ENCODE peak calls at places on chromosomes 2 and 18, in five cellular contexts. Z is brain microvascular endothelial cell, G is fibroblast of lung, X is cardiac muscle cell, N is heart right ventricle. H is an unnamed sample.

GRCh38 chr2:160590664-160591063 is 97.1 kb upstream of the RBMS1 start:
- DNase-seq in Z (no peak), G (no peak), X (no peak), N (no peak), H (no peak)

GRCh38 chr18:49321800-49322461 is 138.5 kb downstream of the DYM start:
- DNase-seq in Z (no peak), G (peak; percentile 75), X (no peak), N (no peak), H (no peak)

GRCh38 chr2:11710210-11710609 is 36.2 kb upstream of the LPIN1 start:
- DNase-seq in Z (peak; percentile 87), G (peak; percentile 95), X (no peak), N (no peak), H (no peak)

GRCh38 chr2:160252278-160252887 is 52.3 kb upstream of the ITGB6 start:
- DNase-seq in Z (no peak), G (peak; percentile 32), X (peak; percentile 34), N (no peak), H (no peak)

GRCh38 chr2:170098626-170099312 is 79.2 kb upstream of the MYO3B start:
- DNase-seq in Z (no peak), G (peak; percentile 17), X (no peak), N (no peak), H (no peak)

GRCh38 chr2:106575955-106576354 is 88.8 kb downstream of the CD8B2 start:
- DNase-seq in Z (peak; percentile 96), G (peak; percentile 67), X (peak; percentile 57), N (peak; percentile 37), H (no peak)

GRCh38 chr18:55694291-55694690 is 106.3 kb upstream of the TCF4 start:
- DNase-seq in Z (no peak), G (peak; percentile 47), X (no peak), N (no peak), H (no peak)

GRCh38 chr2:174586418-174586817 is 11.2 kb downstream of the WIPF1 start:
- DNase-seq in Z (no peak), G (no peak), X (no peak), N (no peak), H (no peak)

GRCh38 chr2:98914713-98915580 is 21.1 kb downstream of the CRACDL start:
- DNase-seq in Z (no peak), G (no peak), X (no peak), N (no peak), H (no peak)

GRCh38 chr2:217367464-217367863 is 507.6 kb upstream of the TNP1 start:
- DNase-seq in Z (no peak), G (peak; percentile 60), X (no peak), N (no peak), H (no peak)

GRCh38 chr2:11498543-11499034 is 32.6 kb upstream of the E2F6 start:
- DNase-seq in Z (no peak), G (no peak), X (peak; percentile 20), N (peak; percentile 86), H (peak; percentile 79)

GRCh38 chr2:6214471-6214870 is 522.3 kb downstream of the SOX11 start:
- DNase-seq in Z (no peak), G (no peak), X (no peak), N (no peak), H (no peak)

GRCh38 chr2:44596537-44597320 is 235.0 kb downstream of the CAMKMT start:
- DNase-seq in Z (no peak), G (no peak), X (no peak), N (no peak), H (no peak)

GRCh38 chr2:61906187-61906470 is 655 bp downstream of the COMMD1 start:
- DNase-seq in Z (no peak), G (no peak), X (no peak), N (no peak), H (no peak)

GRCh38 chr2:23791030-23791429 is 135.9 kb downstream of the ATAD2B start:
- DNase-seq in Z (peak; percentile 21), G (peak; percentile 79), X (no peak), N (no peak), H (no peak)

GRCh38 chr2:168025487-168026203 is 221.8 kb downstream of the STK39 start:
- DNase-seq in Z (no peak), G (no peak), X (no peak), N (no peak), H (no peak)

GRCh38 chr2:218465987-218466633 is 47.2 kb downstream of the VIL1 start:
- DNase-seq in Z (no peak), G (peak; percentile 16), X (peak; percentile 2), N (no peak), H (no peak)

GRCh38 chr2:225584821-225585220 is 185.3 kb downstream of the NYAP2 start:
- DNase-seq in Z (no peak), G (no peak), X (no peak), N (no peak), H (no peak)

GRCh38 chr2:24754985-24755690 is 38.1 kb downstream of the PTRHD1 start:
- DNase-seq in Z (no peak), G (no peak), X (no peak), N (no peak), H (no peak)

GRCh38 chr2:161423351-161424178 is 7.5 kb downstream of the TBR1 start:
- DNase-seq in Z (no peak), G (peak; percentile 21), X (no peak), N (peak; percentile 15), H (no peak)

GRCh38 chr2:38203455-38203810 is 127.5 kb upstream of the CYP1B1 start:
- DNase-seq in Z (no peak), G (peak; percentile 58), X (no peak), N (no peak), H (no peak)

GRCh38 chr2:224163573-224164307 is 124.7 kb upstream of the SERPINE2 start:
- DNase-seq in Z (peak; percentile 54), G (peak; percentile 87), X (no peak), N (no peak), H (no peak)

GRCh38 chr2:142857247-142858154 is 20.0 kb upstream of the KYNU start:
- DNase-seq in Z (no peak), G (peak; percentile 30), X (no peak), N (no peak), H (no peak)

GRCh38 chr2:201467666-201468065 is 16.1 kb downstream of the STRADB start:
- DNase-seq in Z (no peak), G (no peak), X (no peak), N (no peak), H (no peak)

GRCh38 chr2:179951680-179952079 is 55.4 kb downstream of the CWC22 start:
- DNase-seq in Z (no peak), G (no peak), X (no peak), N (no peak), H (no peak)

GRCh38 chr18:75422341-75422910 is 5.1 kb downstream of the SMIM21 start:
- DNase-seq in Z (no peak), G (peak; percentile 27), X (no peak), N (no peak), H (no peak)

GRCh38 chr2:85811173-85811849 is 57.5 kb downstream of the ATOH8 start:
- DNase-seq in Z (no peak), G (peak; percentile 70), X (no peak), N (peak; percentile 51), H (peak; percentile 85)

GRCh38 chr18:49911414-49911813 is 98.1 kb upstream of the ACAA2 start:
- DNase-seq in Z (no peak), G (no peak), X (no peak), N (no peak), H (no peak)

GRCh38 chr2:8740136-8740535 is 58.3 kb downstream of the ID2 start:
- DNase-seq in Z (no peak), G (peak; percentile 21), X (no peak), N (no peak), H (no peak)

GRCh38 chr2:8737571-8738175 is 55.8 kb downstream of the ID2 start:
- DNase-seq in Z (no peak), G (peak; percentile 38), X (no peak), N (no peak), H (no peak)

DNA sequence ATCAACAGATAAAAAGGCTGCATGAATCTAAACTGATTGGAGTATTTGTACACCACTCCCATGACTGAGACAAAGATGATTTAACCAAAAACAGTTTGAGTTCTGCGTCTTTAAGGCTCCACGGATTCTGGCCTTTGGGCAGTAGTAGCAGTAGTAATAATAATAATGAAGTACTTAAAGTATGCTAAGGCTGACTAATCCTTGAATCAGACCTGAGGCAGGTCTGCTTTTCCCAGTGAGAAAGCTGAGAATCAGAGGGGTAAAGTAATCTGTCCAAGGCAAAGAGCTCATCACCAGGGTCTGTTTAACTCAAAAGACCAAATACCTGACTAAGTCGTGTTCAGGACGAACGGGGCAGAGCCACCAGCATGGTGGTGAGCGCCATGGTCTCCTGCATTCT is 61.4 kb downstream of the ID2 start:
- DNase-seq in Z (no peak), G (peak; percentile 43), X (no peak), N (no peak), H (no peak)
- H3K27ac ChIP-seq in Z (no peak overlapping the region), G (no peak overlapping the region), X (no peak overlapping the region), N (no peak overlapping the region), H (no peak overlapping the region)

DNA sequence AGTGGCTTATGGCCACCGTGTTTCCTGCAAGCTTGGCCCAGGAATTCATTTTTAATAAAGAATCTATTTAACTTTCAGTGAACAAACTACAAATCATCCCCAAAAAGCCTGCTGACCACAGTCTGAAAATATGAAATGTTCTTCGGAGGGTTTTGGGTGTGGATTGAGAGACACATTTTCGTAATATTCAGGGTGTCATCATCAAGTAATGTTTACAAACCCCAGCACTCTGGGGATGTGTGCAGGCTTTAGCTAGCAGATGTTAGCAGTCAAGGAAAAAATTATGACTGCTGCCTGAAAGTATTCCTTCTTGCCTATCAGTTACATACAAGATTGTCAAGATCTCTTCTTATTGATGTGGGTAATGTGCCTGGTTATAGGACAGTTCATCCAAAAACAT is 143.9 kb upstream of the FN1 start:
- DNase-seq in Z (peak; percentile 85), G (peak; percentile 88), X (no peak), N (no peak), H (peak; percentile 39)
- H3K27ac ChIP-seq in Z (peak overlapping the region; percentile 87), G (no peak overlapping the region), X (no peak overlapping the region), N (no peak overlapping the region), H (no peak overlapping the region)

GRCh38 chr2:42796427-42797248 is 4.3 kb upstream of the HAAO start:
- DNase-seq in Z (no peak), G (no peak), X (no peak), N (no peak), H (no peak)
- H3K27ac ChIP-seq in Z (no peak overlapping the region), G (no peak overlapping the region), X (no peak overlapping the region), N (no peak overlapping the region), H (peak overlapping the region; percentile 99)

GRCh38 chr2:172429351-172429968 is 2.1 kb downstream of the ITGA6 start:
- DNase-seq in Z (no peak), G (peak; percentile 20), X (no peak), N (no peak), H (no peak)

GRCh38 chr2:172430027-172430426 is 2.6 kb downstream of the ITGA6 start:
- DNase-seq in Z (no peak), G (no peak), X (no peak), N (no peak), H (no peak)

GRCh38 chr2:172431428-172431827 is 4.0 kb downstream of the ITGA6 start:
- DNase-seq in Z (no peak), G (no peak), X (no peak), N (peak; percentile 47), H (no peak)

GRCh38 chr2:172431993-172432392 is 4.6 kb downstream of the ITGA6 start:
- DNase-seq in Z (no peak), G (no peak), X (no peak), N (no peak), H (no peak)

DNA sequence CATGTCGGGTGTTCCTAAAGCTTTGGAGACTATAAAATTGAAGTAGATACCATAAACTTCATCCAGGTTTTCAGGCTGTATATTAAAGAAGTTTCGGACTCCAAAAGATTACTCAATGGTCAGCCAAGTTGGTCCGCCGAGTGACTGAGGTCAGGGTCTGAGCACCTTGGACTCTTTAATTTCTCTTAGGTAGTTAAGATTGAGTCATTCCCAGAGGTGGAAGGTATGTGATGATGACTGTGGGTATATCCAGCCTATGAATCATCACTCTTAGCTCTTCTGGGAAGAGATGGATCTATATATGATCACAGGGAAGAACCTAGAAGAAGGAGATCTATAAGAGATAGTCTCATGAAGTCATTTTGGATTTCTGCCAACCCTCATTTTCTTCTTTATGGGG is 3.3 kb downstream of the ITGA6 start:
- DNase-seq in Z (no peak), G (peak; percentile 32), X (no peak), N (no peak), H (no peak)
- H3K27ac ChIP-seq in Z (no peak overlapping the region), G (no peak overlapping the region), X (no peak overlapping the region), N (peak overlapping the region; percentile 45), H (no peak overlapping the region)

H was measured in tibial artery.